ENCODE peak calls at places on chromosome 18, in eight cellular contexts. One of them, this sample, is unnamed.

GRCh38 chr18:77250926-77251729 is 1.5 kb downstream of the GALR1 start:
- DNase-seq in lower lobe of right lung: no peak
- DNase-seq in NCI-H446 treated with DMSO at 0.1 percent for 48 hours: no peak
- DNase-seq in stimulated activated CD8-positive, alpha-beta memory T cell treated with anti-CD3 and anti-CD28 coated beads, Interleukin-15, amount 100 ng/mL, for 48 hours: no peak
- DNase-seq in HFFc6: no peak
- DNase-seq in T follicular helper cell: no peak
- DNase-seq in nephron progenitor cell: peak; percentile 47
- DNase-seq in WTC11: peak; percentile 61
- DNase-seq in this sample: peak; percentile 30

GRCh38 chr18:48948112-48949050 is 2.4 kb downstream of the SMAD7 start:
- DNase-seq in NCI-H446 treated with DMSO at 0.1 percent for 48 hours: no peak
- DNase-seq in stimulated activated CD8-positive, alpha-beta memory T cell treated with anti-CD3 and anti-CD28 coated beads, Interleukin-15, amount 100 ng/mL, for 48 hours: no peak
- DNase-seq in T follicular helper cell: no peak
- DNase-seq in nephron progenitor cell: peak; percentile 75
- DNase-seq in WTC11: peak; percentile 63
- DNase-seq in lower lobe of right lung: peak; percentile 76
- DNase-seq in HFFc6: peak; percentile 74
- DNase-seq in this sample: peak; percentile 58

GRCh38 chr18:38940863-38941531 is 1375.4 kb upstream of the CELF4 start:
- DNase-seq in WTC11: no peak
- DNase-seq in HFFc6: peak; percentile 0
- DNase-seq in nephron progenitor cell: no peak
- DNase-seq in NCI-H446 treated with DMSO at 0.1 percent for 48 hours: no peak
- DNase-seq in T follicular helper cell: peak; percentile 33
- DNase-seq in lower lobe of right lung: no peak
- DNase-seq in stimulated activated CD8-positive, alpha-beta memory T cell treated with anti-CD3 and anti-CD28 coated beads, Interleukin-15, amount 100 ng/mL, for 48 hours: peak; percentile 36
- DNase-seq in this sample: no peak

GRCh38 chr18:10732990-10733389 is 207.2 kb downstream of the NAPG start:
- DNase-seq in T follicular helper cell: no peak
- DNase-seq in WTC11: no peak
- DNase-seq in lower lobe of right lung: no peak
- DNase-seq in NCI-H446 treated with DMSO at 0.1 percent for 48 hours: no peak
- DNase-seq in nephron progenitor cell: no peak
- DNase-seq in stimulated activated CD8-positive, alpha-beta memory T cell treated with anti-CD3 and anti-CD28 coated beads, Interleukin-15, amount 100 ng/mL, for 48 hours: no peak
- DNase-seq in HFFc6: no peak
- DNase-seq in this sample: no peak

GRCh38 chr18:50651334-50651733 is 91.4 kb downstream of the MAPK4 start:
- DNase-seq in HFFc6: no peak
- DNase-seq in nephron progenitor cell: no peak
- DNase-seq in lower lobe of right lung: no peak
- DNase-seq in stimulated activated CD8-positive, alpha-beta memory T cell treated with anti-CD3 and anti-CD28 coated beads, Interleukin-15, amount 100 ng/mL, for 48 hours: no peak
- DNase-seq in NCI-H446 treated with DMSO at 0.1 percent for 48 hours: no peak
- DNase-seq in T follicular helper cell: no peak
- DNase-seq in WTC11: no peak
- DNase-seq in this sample: no peak

GRCh38 chr18:78986018-78986481 is 6.4 kb downstream of the SALL3 start:
- DNase-seq in stimulated activated CD8-positive, alpha-beta memory T cell treated with anti-CD3 and anti-CD28 coated beads, Interleukin-15, amount 100 ng/mL, for 48 hours: no peak
- DNase-seq in T follicular helper cell: no peak
- DNase-seq in HFFc6: no peak
- DNase-seq in lower lobe of right lung: no peak
- DNase-seq in NCI-H446 treated with DMSO at 0.1 percent for 48 hours: no peak
- DNase-seq in nephron progenitor cell: peak; percentile 66
- DNase-seq in WTC11: peak; percentile 45
- DNase-seq in this sample: peak; percentile 61

GRCh38 chr18:773980-774624 is 37.9 kb downstream of the YES1 start:
- DNase-seq in HFFc6: no peak
- DNase-seq in T follicular helper cell: no peak
- DNase-seq in NCI-H446 treated with DMSO at 0.1 percent for 48 hours: no peak
- DNase-seq in WTC11: no peak
- DNase-seq in lower lobe of right lung: no peak
- DNase-seq in stimulated activated CD8-positive, alpha-beta memory T cell treated with anti-CD3 and anti-CD28 coated beads, Interleukin-15, amount 100 ng/mL, for 48 hours: no peak
- DNase-seq in nephron progenitor cell: no peak
- DNase-seq in this sample: no peak

GRCh38 chr18:12305211-12305610 is 2.8 kb upstream of the TUBB6 start:
- DNase-seq in HFFc6: no peak
- DNase-seq in stimulated activated CD8-positive, alpha-beta memory T cell treated with anti-CD3 and anti-CD28 coated beads, Interleukin-15, amount 100 ng/mL, for 48 hours: no peak
- DNase-seq in nephron progenitor cell: no peak
- DNase-seq in lower lobe of right lung: no peak
- DNase-seq in NCI-H446 treated with DMSO at 0.1 percent for 48 hours: no peak
- DNase-seq in WTC11: no peak
- DNase-seq in T follicular helper cell: no peak
- DNase-seq in this sample: no peak

GRCh38 chr18:13540783-13541182 is 185.6 kb downstream of the FAM210A start:
- DNase-seq in T follicular helper cell: no peak
- DNase-seq in HFFc6: no peak
- DNase-seq in stimulated activated CD8-positive, alpha-beta memory T cell treated with anti-CD3 and anti-CD28 coated beads, Interleukin-15, amount 100 ng/mL, for 48 hours: peak; percentile 35
- DNase-seq in lower lobe of right lung: no peak
- DNase-seq in NCI-H446 treated with DMSO at 0.1 percent for 48 hours: no peak
- DNase-seq in WTC11: no peak
- DNase-seq in nephron progenitor cell: no peak
- DNase-seq in this sample: no peak

GRCh38 chr18:23479829-23480505 is 23.3 kb upstream of the RMC1 start:
- DNase-seq in HFFc6: no peak
- DNase-seq in stimulated activated CD8-positive, alpha-beta memory T cell treated with anti-CD3 and anti-CD28 coated beads, Interleukin-15, amount 100 ng/mL, for 48 hours: no peak
- DNase-seq in nephron progenitor cell: no peak
- DNase-seq in WTC11: no peak
- DNase-seq in lower lobe of right lung: no peak
- DNase-seq in T follicular helper cell: no peak
- DNase-seq in NCI-H446 treated with DMSO at 0.1 percent for 48 hours: no peak
- DNase-seq in this sample: no peak

GRCh38 chr18:72543362-72544055 is 633 bp downstream of the CBLN2 start:
- DNase-seq in NCI-H446 treated with DMSO at 0.1 percent for 48 hours: no peak
- DNase-seq in nephron progenitor cell: peak; percentile 53
- DNase-seq in stimulated activated CD8-positive, alpha-beta memory T cell treated with anti-CD3 and anti-CD28 coated beads, Interleukin-15, amount 100 ng/mL, for 48 hours: no peak
- DNase-seq in HFFc6: no peak
- DNase-seq in lower lobe of right lung: no peak
- DNase-seq in WTC11: peak; percentile 14
- DNase-seq in T follicular helper cell: no peak
- DNase-seq in this sample: no peak

GRCh38 chr18:57819671-57820460 is 16.8 kb upstream of the ATP8B1 start:
- DNase-seq in lower lobe of right lung: peak; percentile 63
- DNase-seq in NCI-H446 treated with DMSO at 0.1 percent for 48 hours: no peak
- DNase-seq in HFFc6: peak; percentile 83
- DNase-seq in stimulated activated CD8-positive, alpha-beta memory T cell treated with anti-CD3 and anti-CD28 coated beads, Interleukin-15, amount 100 ng/mL, for 48 hours: no peak
- DNase-seq in nephron progenitor cell: no peak
- DNase-seq in T follicular helper cell: no peak
- DNase-seq in WTC11: no peak
- DNase-seq in this sample: peak; percentile 5

GRCh38 chr18:48186084-48186798 is 222.9 kb downstream of the ZBTB7C start:
- DNase-seq in NCI-H446 treated with DMSO at 0.1 percent for 48 hours: no peak
- DNase-seq in T follicular helper cell: no peak
- DNase-seq in HFFc6: no peak
- DNase-seq in WTC11: no peak
- DNase-seq in lower lobe of right lung: no peak
- DNase-seq in stimulated activated CD8-positive, alpha-beta memory T cell treated with anti-CD3 and anti-CD28 coated beads, Interleukin-15, amount 100 ng/mL, for 48 hours: no peak
- DNase-seq in nephron progenitor cell: peak; percentile 39
- DNase-seq in this sample: no peak

GRCh38 chr18:10449396-10449795 is 5.0 kb upstream of the APCDD1 start:
- DNase-seq in NCI-H446 treated with DMSO at 0.1 percent for 48 hours: no peak
- DNase-seq in nephron progenitor cell: no peak
- DNase-seq in stimulated activated CD8-positive, alpha-beta memory T cell treated with anti-CD3 and anti-CD28 coated beads, Interleukin-15, amount 100 ng/mL, for 48 hours: no peak
- DNase-seq in HFFc6: no peak
- DNase-seq in WTC11: no peak
- DNase-seq in lower lobe of right lung: no peak
- DNase-seq in T follicular helper cell: no peak
- DNase-seq in this sample: no peak

GRCh38 chr18:59057969-59058368 is 81.7 kb upstream of the SEC11C start:
- DNase-seq in WTC11: no peak
- DNase-seq in T follicular helper cell: no peak
- DNase-seq in stimulated activated CD8-positive, alpha-beta memory T cell treated with anti-CD3 and anti-CD28 coated beads, Interleukin-15, amount 100 ng/mL, for 48 hours: no peak
- DNase-seq in HFFc6: peak; percentile 22
- DNase-seq in NCI-H446 treated with DMSO at 0.1 percent for 48 hours: no peak
- DNase-seq in lower lobe of right lung: no peak
- DNase-seq in nephron progenitor cell: no peak
- DNase-seq in this sample: no peak

GRCh38 chr18:36758001-36758400 is 70.8 kb downstream of the TPGS2 start:
- DNase-seq in lower lobe of right lung: no peak
- DNase-seq in HFFc6: peak; percentile 31
- DNase-seq in NCI-H446 treated with DMSO at 0.1 percent for 48 hours: no peak
- DNase-seq in stimulated activated CD8-positive, alpha-beta memory T cell treated with anti-CD3 and anti-CD28 coated beads, Interleukin-15, amount 100 ng/mL, for 48 hours: no peak
- DNase-seq in T follicular helper cell: no peak
- DNase-seq in nephron progenitor cell: no peak
- DNase-seq in WTC11: no peak
- DNase-seq in this sample: no peak

GRCh38 chr18:10239138-10239537 is 215.3 kb upstream of the APCDD1 start:
- DNase-seq in stimulated activated CD8-positive, alpha-beta memory T cell treated with anti-CD3 and anti-CD28 coated beads, Interleukin-15, amount 100 ng/mL, for 48 hours: no peak
- DNase-seq in lower lobe of right lung: peak; percentile 79
- DNase-seq in HFFc6: no peak
- DNase-seq in WTC11: no peak
- DNase-seq in NCI-H446 treated with DMSO at 0.1 percent for 48 hours: no peak
- DNase-seq in T follicular helper cell: no peak
- DNase-seq in nephron progenitor cell: no peak
- DNase-seq in this sample: no peak

GRCh38 chr18:8616026-8616401 is 6.8 kb downstream of the RAB12 start:
- DNase-seq in lower lobe of right lung: no peak
- DNase-seq in nephron progenitor cell: no peak
- DNase-seq in T follicular helper cell: no peak
- DNase-seq in WTC11: no peak
- DNase-seq in stimulated activated CD8-positive, alpha-beta memory T cell treated with anti-CD3 and anti-CD28 coated beads, Interleukin-15, amount 100 ng/mL, for 48 hours: no peak
- DNase-seq in HFFc6: no peak
- DNase-seq in NCI-H446 treated with DMSO at 0.1 percent for 48 hours: no peak
- DNase-seq in this sample: no peak

GRCh38 chr18:3972291-3972985 is 482.7 kb downstream of the DLGAP1 start:
- DNase-seq in nephron progenitor cell: no peak
- DNase-seq in WTC11: peak; percentile 72
- DNase-seq in stimulated activated CD8-positive, alpha-beta memory T cell treated with anti-CD3 and anti-CD28 coated beads, Interleukin-15, amount 100 ng/mL, for 48 hours: no peak
- DNase-seq in NCI-H446 treated with DMSO at 0.1 percent for 48 hours: peak; percentile 97
- DNase-seq in T follicular helper cell: no peak
- DNase-seq in HFFc6: peak; percentile 12
- DNase-seq in lower lobe of right lung: no peak
- DNase-seq in this sample: no peak

GRCh38 chr18:53526092-53526491 is 698.4 kb downstream of the MBD2 start:
- DNase-seq in lower lobe of right lung: no peak
- DNase-seq in WTC11: no peak
- DNase-seq in stimulated activated CD8-positive, alpha-beta memory T cell treated with anti-CD3 and anti-CD28 coated beads, Interleukin-15, amount 100 ng/mL, for 48 hours: no peak
- DNase-seq in NCI-H446 treated with DMSO at 0.1 percent for 48 hours: peak; percentile 81
- DNase-seq in T follicular helper cell: no peak
- DNase-seq in nephron progenitor cell: no peak
- DNase-seq in HFFc6: no peak
- DNase-seq in this sample: no peak

GRCh38 chr18:58223717-58224424 is 179.8 kb downstream of the NEDD4L start:
- DNase-seq in NCI-H446 treated with DMSO at 0.1 percent for 48 hours: no peak
- DNase-seq in lower lobe of right lung: peak; percentile 61
- DNase-seq in HFFc6: peak; percentile 91
- DNase-seq in T follicular helper cell: no peak
- DNase-seq in WTC11: no peak
- DNase-seq in nephron progenitor cell: no peak
- DNase-seq in stimulated activated CD8-positive, alpha-beta memory T cell treated with anti-CD3 and anti-CD28 coated beads, Interleukin-15, amount 100 ng/mL, for 48 hours: no peak
- DNase-seq in this sample: no peak

GRCh38 chr18:13107074-13107473 is 111.5 kb upstream of the LDLRAD4 start:
- DNase-seq in stimulated activated CD8-positive, alpha-beta memory T cell treated with anti-CD3 and anti-CD28 coated beads, Interleukin-15, amount 100 ng/mL, for 48 hours: no peak
- DNase-seq in WTC11: no peak
- DNase-seq in nephron progenitor cell: no peak
- DNase-seq in lower lobe of right lung: no peak
- DNase-seq in NCI-H446 treated with DMSO at 0.1 percent for 48 hours: no peak
- DNase-seq in T follicular helper cell: no peak
- DNase-seq in HFFc6: no peak
- DNase-seq in this sample: no peak

GRCh38 chr18:74147491-74147778 is 199 bp downstream of the FBXO15 start:
- DNase-seq in NCI-H446 treated with DMSO at 0.1 percent for 48 hours: no peak
- DNase-seq in stimulated activated CD8-positive, alpha-beta memory T cell treated with anti-CD3 and anti-CD28 coated beads, Interleukin-15, amount 100 ng/mL, for 48 hours: no peak
- DNase-seq in lower lobe of right lung: no peak
- DNase-seq in WTC11: no peak
- DNase-seq in HFFc6: no peak
- DNase-seq in T follicular helper cell: no peak
- DNase-seq in nephron progenitor cell: no peak
- DNase-seq in this sample: no peak

GRCh38 chr18:48743046-48743445 is 204.2 kb downstream of the CTIF start:
- DNase-seq in nephron progenitor cell: no peak
- DNase-seq in NCI-H446 treated with DMSO at 0.1 percent for 48 hours: no peak
- DNase-seq in WTC11: no peak
- DNase-seq in HFFc6: peak; percentile 69
- DNase-seq in stimulated activated CD8-positive, alpha-beta memory T cell treated with anti-CD3 and anti-CD28 coated beads, Interleukin-15, amount 100 ng/mL, for 48 hours: no peak
- DNase-seq in T follicular helper cell: no peak
- DNase-seq in lower lobe of right lung: peak; percentile 68
- DNase-seq in this sample: no peak

GRCh38 chr18:63749489-63749888 is 25.7 kb upstream of the SERPINB7 start:
- DNase-seq in nephron progenitor cell: no peak
- DNase-seq in lower lobe of right lung: no peak
- DNase-seq in HFFc6: no peak
- DNase-seq in NCI-H446 treated with DMSO at 0.1 percent for 48 hours: no peak
- DNase-seq in T follicular helper cell: no peak
- DNase-seq in stimulated activated CD8-positive, alpha-beta memory T cell treated with anti-CD3 and anti-CD28 coated beads, Interleukin-15, amount 100 ng/mL, for 48 hours: no peak
- DNase-seq in WTC11: no peak
- DNase-seq in this sample: no peak

GRCh38 chr18:9348766-9349165 is 14.2 kb downstream of the TWSG1 start:
- DNase-seq in nephron progenitor cell: no peak
- DNase-seq in NCI-H446 treated with DMSO at 0.1 percent for 48 hours: no peak
- DNase-seq in WTC11: no peak
- DNase-seq in HFFc6: no peak
- DNase-seq in lower lobe of right lung: no peak
- DNase-seq in T follicular helper cell: no peak
- DNase-seq in stimulated activated CD8-positive, alpha-beta memory T cell treated with anti-CD3 and anti-CD28 coated beads, Interleukin-15, amount 100 ng/mL, for 48 hours: no peak
- DNase-seq in this sample: no peak

GRCh38 chr18:13376298-13376840 is 157.8 kb downstream of the LDLRAD4 start:
- DNase-seq in nephron progenitor cell: no peak
- DNase-seq in HFFc6: no peak
- DNase-seq in T follicular helper cell: peak; percentile 47
- DNase-seq in lower lobe of right lung: no peak
- DNase-seq in WTC11: no peak
- DNase-seq in NCI-H446 treated with DMSO at 0.1 percent for 48 hours: no peak
- DNase-seq in stimulated activated CD8-positive, alpha-beta memory T cell treated with anti-CD3 and anti-CD28 coated beads, Interleukin-15, amount 100 ng/mL, for 48 hours: no peak
- DNase-seq in this sample: no peak

GRCh38 chr18:10010611-10011015 is 96.8 kb downstream of the VAPA start:
- DNase-seq in lower lobe of right lung: no peak
- DNase-seq in WTC11: no peak
- DNase-seq in T follicular helper cell: no peak
- DNase-seq in nephron progenitor cell: no peak
- DNase-seq in HFFc6: peak; percentile 92
- DNase-seq in NCI-H446 treated with DMSO at 0.1 percent for 48 hours: no peak
- DNase-seq in stimulated activated CD8-positive, alpha-beta memory T cell treated with anti-CD3 and anti-CD28 coated beads, Interleukin-15, amount 100 ng/mL, for 48 hours: no peak
- DNase-seq in this sample: no peak

GRCh38 chr18:7305416-7305815 is 74.5 kb downstream of the LRRC30 start:
- DNase-seq in WTC11: no peak
- DNase-seq in nephron progenitor cell: no peak
- DNase-seq in lower lobe of right lung: no peak
- DNase-seq in T follicular helper cell: no peak
- DNase-seq in stimulated activated CD8-positive, alpha-beta memory T cell treated with anti-CD3 and anti-CD28 coated beads, Interleukin-15, amount 100 ng/mL, for 48 hours: no peak
- DNase-seq in NCI-H446 treated with DMSO at 0.1 percent for 48 hours: no peak
- DNase-seq in HFFc6: no peak
- DNase-seq in this sample: no peak

GRCh38 chr18:7904529-7904928 is 337.4 kb downstream of the PTPRM start:
- DNase-seq in NCI-H446 treated with DMSO at 0.1 percent for 48 hours: no peak
- DNase-seq in lower lobe of right lung: no peak
- DNase-seq in WTC11: no peak
- DNase-seq in stimulated activated CD8-positive, alpha-beta memory T cell treated with anti-CD3 and anti-CD28 coated beads, Interleukin-15, amount 100 ng/mL, for 48 hours: no peak
- DNase-seq in HFFc6: peak; percentile 70
- DNase-seq in T follicular helper cell: no peak
- DNase-seq in nephron progenitor cell: no peak
- DNase-seq in this sample: no peak

GRCh38 chr18:45825258-45825744 is at the start of gene SIGLEC15:
- DNase-seq in HFFc6: no peak
- DNase-seq in T follicular helper cell: no peak
- DNase-seq in nephron progenitor cell: no peak
- DNase-seq in lower lobe of right lung: no peak
- DNase-seq in WTC11: no peak
- DNase-seq in stimulated activated CD8-positive, alpha-beta memory T cell treated with anti-CD3 and anti-CD28 coated beads, Interleukin-15, amount 100 ng/mL, for 48 hours: no peak
- DNase-seq in NCI-H446 treated with DMSO at 0.1 percent for 48 hours: no peak
- DNase-seq in this sample: no peak

GRCh38 chr18:21548647-21549046 is 51.9 kb downstream of the ESCO1 start:
- DNase-seq in NCI-H446 treated with DMSO at 0.1 percent for 48 hours: no peak
- DNase-seq in nephron progenitor cell: no peak
- DNase-seq in HFFc6: no peak
- DNase-seq in stimulated activated CD8-positive, alpha-beta memory T cell treated with anti-CD3 and anti-CD28 coated beads, Interleukin-15, amount 100 ng/mL, for 48 hours: no peak
- DNase-seq in T follicular helper cell: no peak
- DNase-seq in lower lobe of right lung: no peak
- DNase-seq in WTC11: no peak
- DNase-seq in this sample: no peak

GRCh38 chr18:49041677-49042570 is 91.2 kb upstream of the SMAD7 start:
- DNase-seq in stimulated activated CD8-positive, alpha-beta memory T cell treated with anti-CD3 and anti-CD28 coated beads, Interleukin-15, amount 100 ng/mL, for 48 hours: no peak
- DNase-seq in lower lobe of right lung: no peak
- DNase-seq in HFFc6: peak; percentile 56
- DNase-seq in WTC11: peak; percentile 64
- DNase-seq in NCI-H446 treated with DMSO at 0.1 percent for 48 hours: no peak
- DNase-seq in nephron progenitor cell: no peak
- DNase-seq in T follicular helper cell: peak; percentile 38
- DNase-seq in this sample: no peak

GRCh38 chr18:54712315-54712714 is 116.0 kb upstream of the RAB27B start:
- DNase-seq in T follicular helper cell: no peak
- DNase-seq in lower lobe of right lung: no peak
- DNase-seq in HFFc6: peak; percentile 73
- DNase-seq in WTC11: no peak
- DNase-seq in stimulated activated CD8-positive, alpha-beta memory T cell treated with anti-CD3 and anti-CD28 coated beads, Interleukin-15, amount 100 ng/mL, for 48 hours: no peak
- DNase-seq in nephron progenitor cell: no peak
- DNase-seq in NCI-H446 treated with DMSO at 0.1 percent for 48 hours: no peak
- DNase-seq in this sample: no peak

This sample was measured in endothelial cell.